ENCODE peak calls at places on chromosomes 1 and 21, in ten cellular contexts. I is A673; H is tibial artery; D is GM13976; K is COR-L47; E is mesothelial cell of epicardium; B is non-pigmented ciliary epithelial cell; Q is stimulated activated CD4-positive, alpha-beta T cell treated with anti-CD3 and anti-CD28 coated beads, Interleukin-15, amount 100 ng/mL, for 1 hour; W is activated CD8-positive, alpha-beta memory T cell treated with anti-CD3 and anti-CD28 coated beads, Interleukin-2, amount 50 U/mL, for 48 hours; J is AG04450. M is an unnamed sample.

GRCh38 chr1:64476251-64476952 is 6.5 kb downstream of the CACHD1 start:
- DNase-seq in I (peak), H (no peak), D (no peak), K (no peak), E (no peak), B (peak), Q (no peak), W (no peak), J (peak), M (no peak)

GRCh38 chr1:86068841-86069756 is 87.5 kb downstream of the COL24A1 start:
- DNase-seq in I (no peak), H (no peak), D (no peak), K (no peak), E (no peak), B (no peak), Q (no peak), W (no peak), J (no peak), M (no peak)

GRCh38 chr1:153355445-153356071 is 2.1 kb upstream of the S100A9 start:
- DNase-seq in I (peak), H (peak), D (peak), K (peak), E (no peak), B (no peak), Q (no peak), W (peak), J (no peak), M (peak)

GRCh38 chr21:39633770-39634181 is 21.0 kb downstream of the B3GALT5 start:
- DNase-seq in I (no peak), H (no peak), D (no peak), K (no peak), E (no peak), B (peak), Q (no peak), W (no peak), J (peak), M (peak)

GRCh38 chr1:110477041-110477440 is 26.1 kb downstream of the PROK1 start:
- DNase-seq in I (no peak), H (no peak), D (no peak), K (no peak), E (no peak), B (peak), Q (no peak), W (no peak), J (peak), M (peak)

GRCh38 chr1:208174736-208175507 is 69.3 kb downstream of the PLXNA2 start:
- DNase-seq in I (no peak), H (no peak), D (no peak), K (no peak), E (no peak), B (no peak), Q (no peak), W (no peak), J (no peak), M (no peak)

GRCh38 chr1:209742409-209743144 is 13.3 kb upstream of the TRAF3IP3 start:
- DNase-seq in I (no peak), H (no peak), D (no peak), K (no peak), E (no peak), B (peak), Q (no peak), W (no peak), J (peak), M (no peak)

GRCh38 chr1:170145691-170146676 is at the start of gene NTMT2:
- DNase-seq in I (peak), H (no peak), D (no peak), K (peak), E (no peak), B (no peak), Q (no peak), W (no peak), J (no peak), M (no peak)

GRCh38 chr1:1304331-1305299 is 3.1 kb downstream of the ACAP3 start:
- DNase-seq in I (peak), H (peak), D (no peak), K (peak), E (peak), B (peak), Q (no peak), W (no peak), J (peak), M (peak)

GRCh38 chr1:94316183-94316582 is 78.8 kb upstream of the ARHGAP29 start:
- DNase-seq in I (no peak), H (no peak), D (no peak), K (no peak), E (no peak), B (no peak), Q (no peak), W (no peak), J (no peak), M (no peak)

GRCh38 chr1:115505157-115505571 is 136.6 kb upstream of the VANGL1 start:
- DNase-seq in I (peak), H (no peak), D (no peak), K (no peak), E (no peak), B (no peak), Q (no peak), W (no peak), J (peak), M (no peak)

GRCh38 chr1:36122463-36123025 is 2.5 kb downstream of the COL8A2 start:
- DNase-seq in I (no peak), H (no peak), D (no peak), K (no peak), E (no peak), B (no peak), Q (no peak), W (no peak), J (no peak), M (no peak)

GRCh38 chr1:30982937-30983336 is 74.4 kb upstream of the SDC3 start:
- DNase-seq in I (no peak), H (no peak), D (peak), K (no peak), E (no peak), B (no peak), Q (no peak), W (no peak), J (no peak), M (no peak)

GRCh38 chr1:99594205-99594604 is 51.7 kb upstream of the PALMD start:
- DNase-seq in I (peak), H (no peak), D (no peak), K (no peak), E (no peak), B (no peak), Q (no peak), W (no peak), J (no peak), M (no peak)

GRCh38 chr1:36667836-36668235 is 185.1 kb upstream of the CSF3R start:
- DNase-seq in I (no peak), H (peak), D (no peak), K (no peak), E (no peak), B (no peak), Q (no peak), W (no peak), J (no peak), M (no peak)

GRCh38 chr1:2948751-2949680 is 72.3 kb upstream of the ACTRT2 start:
- DNase-seq in I (no peak), H (peak), D (no peak), K (no peak), E (no peak), B (no peak), Q (no peak), W (no peak), J (no peak), M (no peak)

GRCh38 chr1:18926315-18927081 is 24.1 kb upstream of the ALDH4A1 start:
- DNase-seq in I (peak), H (peak), D (peak), K (no peak), E (no peak), B (peak), Q (peak), W (peak), J (peak), M (peak)

GRCh38 chr1:10943991-10944730 is 68.3 kb upstream of the TARDBP start:
- DNase-seq in I (peak), H (no peak), D (no peak), K (peak), E (no peak), B (no peak), Q (no peak), W (no peak), J (no peak), M (no peak)

GRCh38 chr1:43708006-43708412 is 673 bp downstream of the ST3GAL3 start:
- DNase-seq in I (peak), H (no peak), D (no peak), K (no peak), E (no peak), B (no peak), Q (no peak), W (no peak), J (no peak), M (no peak)

GRCh38 chr1:217433664-217434063 is 197.2 kb downstream of the GPATCH2 start:
- DNase-seq in I (no peak), H (no peak), D (no peak), K (no peak), E (no peak), B (no peak), Q (no peak), W (no peak), J (no peak), M (no peak)

GRCh38 chr1:6703016-6703415 is 1.4 kb upstream of the DNAJC11 start:
- DNase-seq in I (no peak), H (no peak), D (no peak), K (no peak), E (no peak), B (no peak), Q (no peak), W (no peak), J (no peak), M (no peak)

GRCh38 chr1:25096307-25097150 is 135.8 kb downstream of the SYF2 start:
- DNase-seq in I (no peak), H (no peak), D (no peak), K (no peak), E (no peak), B (no peak), Q (no peak), W (no peak), J (no peak), M (no peak)

GRCh38 chr1:3389093-3389833 is 65.2 kb upstream of the ARHGEF16 start:
- DNase-seq in I (no peak), H (no peak), D (no peak), K (no peak), E (no peak), B (no peak), Q (no peak), W (no peak), J (no peak), M (no peak)

M was measured in H54.